ENCODE peak calls at places on chromosome 12, in seven cellular contexts. H is dorsolateral prefrontal cortex, P is caudate nucleus, I is NCI-H2081, A is AG08395, G is left cardiac atrium, T is SJSA1. V is an unnamed sample.

GRCh38 chr12:113757223-113758002 is 208.7 kb downstream of the RBM19 start:
- DNase-seq in A (no peak), T (no peak), H (peak), I (no peak), P (no peak), G (no peak), V (peak)

GRCh38 chr12:367972-368371 is 21.1 kb downstream of the KDM5A start:
- DNase-seq in G (no peak), H (no peak), T (no peak), P (no peak), I (no peak), A (no peak), V (no peak)

GRCh38 chr12:31732926-31733548 is 4.2 kb upstream of the AMN1 start:
- DNase-seq in H (no peak), I (no peak), A (peak), G (no peak), P (no peak), T (peak), V (peak)

GRCh38 chr12:69094606-69095216 is 144.7 kb upstream of the CPSF6 start:
- DNase-seq in H (no peak), A (no peak), I (no peak), G (no peak), P (no peak), T (no peak), V (no peak)

GRCh38 chr12:133181238-133181959 is at the start of gene ZNF268:
- DNase-seq in G (peak), A (peak), T (peak), P (peak), H (peak), I (peak), V (peak)

GRCh38 chr12:3119192-3119744 is 42.1 kb downstream of the TSPAN9 start:
- DNase-seq in T (no peak), P (no peak), A (no peak), G (no peak), H (no peak), I (no peak), V (no peak)

GRCh38 chr12:101829639-101830390 is 944 bp downstream of the GNPTAB start:
- DNase-seq in H (no peak), T (no peak), A (no peak), P (no peak), G (no peak), I (peak), V (peak)

GRCh38 chr12:29565727-29566126 is 68.2 kb upstream of the OVCH1 start:
- DNase-seq in A (no peak), H (no peak), G (no peak), T (no peak), I (no peak), P (no peak), V (no peak)

GRCh38 chr12:124732275-124733075 is 131.2 kb downstream of the SCARB1 start:
- DNase-seq in A (peak), T (peak), I (no peak), G (no peak), P (no peak), H (no peak), V (no peak)

GRCh38 chr12:130827432-130827831 is 11.6 kb downstream of the STX2 start:
- DNase-seq in I (no peak), P (no peak), A (no peak), G (no peak), T (no peak), H (no peak), V (no peak)

GRCh38 chr12:115023279-115023678 is 339.3 kb upstream of the TBX3 start:
- DNase-seq in H (peak), P (no peak), T (no peak), I (no peak), A (peak), G (no peak), V (no peak)

GRCh38 chr12:68793975-68794652 is 13.9 kb upstream of the MDM2 start:
- DNase-seq in T (peak), G (no peak), A (no peak), I (no peak), P (no peak), H (no peak), V (no peak)

GRCh38 chr12:27530157-27530922 is 6.3 kb downstream of the PPFIBP1 start:
- DNase-seq in T (no peak), I (no peak), G (no peak), A (no peak), P (no peak), H (no peak), V (no peak)

GRCh38 chr12:116320839-116321238 is 43.3 kb upstream of the MED13L start:
- DNase-seq in A (peak), H (no peak), P (no peak), G (no peak), I (no peak), T (no peak), V (no peak)

GRCh38 chr12:105954891-105955607 is 183.7 kb downstream of the NUAK1 start:
- DNase-seq in A (peak), I (no peak), G (peak), H (no peak), T (no peak), P (no peak), V (no peak)

GRCh38 chr12:98211914-98212695 is 303.3 kb upstream of the TMPO start:
- DNase-seq in H (no peak), P (no peak), I (no peak), T (no peak), A (no peak), G (no peak), V (no peak)

GRCh38 chr12:119822046-119822445 is 55.1 kb downstream of the CIT start:
- DNase-seq in G (no peak), H (no peak), P (no peak), A (no peak), T (no peak), I (no peak), V (no peak)

GRCh38 chr12:87866602-87867292 is 162.5 kb downstream of the C12orf50 start:
- DNase-seq in P (no peak), G (no peak), I (no peak), H (no peak), A (no peak), T (no peak), V (peak)

GRCh38 chr12:66776974-66777373 is 98.1 kb upstream of the GRIP1 start:
- DNase-seq in H (no peak), I (no peak), P (no peak), G (no peak), A (no peak), T (no peak), V (no peak)

GRCh38 chr12:104825408-104825807 is 132.7 kb downstream of the SLC41A2 start:
- DNase-seq in G (no peak), H (no peak), A (no peak), T (no peak), I (no peak), P (no peak), V (no peak)

GRCh38 chr12:88185279-88185678 is 43.2 kb downstream of the TMTC3 start:
- DNase-seq in T (no peak), I (no peak), P (no peak), A (no peak), G (no peak), H (no peak), V (no peak)

GRCh38 chr12:26318661-26319068 is 123.3 kb downstream of the SSPN start:
- DNase-seq in P (no peak), A (peak), G (peak), I (no peak), H (no peak), T (peak), V (peak)

GRCh38 chr12:77847665-77848431 is 17.2 kb downstream of the NAV3 start:
- DNase-seq in I (no peak), H (no peak), P (no peak), A (peak), G (no peak), T (no peak), V (no peak)